ENCODE peak calls at places on chromosomes 11 and 22, in four cellular contexts. One of them, this sample, is unnamed.

GRCh38 chr22:20435436-20436308 is 2.0 kb downstream of the SCARF2 start:
- DNase-seq in upper lobe of left lung: no peak
- DNase-seq in body of pancreas: no peak
- DNase-seq in neural progenitor cell: no peak
- DNase-seq in this sample: no peak

GRCh38 chr22:50672471-50673230 is at the start of gene SHANK3:
- DNase-seq in upper lobe of left lung: peak; percentile 55
- DNase-seq in body of pancreas: peak; percentile 33
- DNase-seq in neural progenitor cell: no peak
- DNase-seq in this sample: no peak

GRCh38 chr11:92477686-92478085 is 253.1 kb downstream of the FAT3 start:
- DNase-seq in upper lobe of left lung: no peak
- DNase-seq in body of pancreas: peak; percentile 21
- DNase-seq in neural progenitor cell: no peak
- DNase-seq in this sample: no peak

GRCh38 chr22:39207141-39208012 is 37.4 kb downstream of the PDGFB start:
- DNase-seq in upper lobe of left lung: no peak
- DNase-seq in body of pancreas: peak; percentile 92
- DNase-seq in neural progenitor cell: no peak
- DNase-seq in this sample: no peak

GRCh38 chr11:77379253-77379652 is 77.8 kb upstream of the GDPD4 start:
- DNase-seq in upper lobe of left lung: no peak
- DNase-seq in body of pancreas: no peak
- DNase-seq in neural progenitor cell: no peak
- DNase-seq in this sample: no peak

GRCh38 chr11:124769804-124770774 is 8.0 kb upstream of the ESAM start:
- DNase-seq in upper lobe of left lung: no peak
- DNase-seq in body of pancreas: no peak
- DNase-seq in neural progenitor cell: no peak
- DNase-seq in this sample: no peak

GRCh38 chr11:114284021-114284420 is 12.2 kb upstream of the NNMT start:
- DNase-seq in upper lobe of left lung: no peak
- DNase-seq in body of pancreas: peak; percentile 42
- DNase-seq in neural progenitor cell: no peak
- DNase-seq in this sample: no peak

GRCh38 chr11:31968774-31969433 is 122.0 kb upstream of the RCN1 start:
- DNase-seq in upper lobe of left lung: no peak
- DNase-seq in body of pancreas: no peak
- DNase-seq in neural progenitor cell: no peak
- DNase-seq in this sample: peak; percentile 65

GRCh38 chr11:3920148-3920852 is 64.8 kb downstream of the STIM1 start:
- DNase-seq in upper lobe of left lung: peak; percentile 75
- DNase-seq in body of pancreas: no peak
- DNase-seq in neural progenitor cell: no peak
- DNase-seq in this sample: no peak

GRCh38 chr11:113729456-113729855 is 23.3 kb upstream of the TMPRSS5 start:
- DNase-seq in upper lobe of left lung: no peak
- DNase-seq in body of pancreas: no peak
- DNase-seq in neural progenitor cell: no peak
- DNase-seq in this sample: no peak

DNA sequence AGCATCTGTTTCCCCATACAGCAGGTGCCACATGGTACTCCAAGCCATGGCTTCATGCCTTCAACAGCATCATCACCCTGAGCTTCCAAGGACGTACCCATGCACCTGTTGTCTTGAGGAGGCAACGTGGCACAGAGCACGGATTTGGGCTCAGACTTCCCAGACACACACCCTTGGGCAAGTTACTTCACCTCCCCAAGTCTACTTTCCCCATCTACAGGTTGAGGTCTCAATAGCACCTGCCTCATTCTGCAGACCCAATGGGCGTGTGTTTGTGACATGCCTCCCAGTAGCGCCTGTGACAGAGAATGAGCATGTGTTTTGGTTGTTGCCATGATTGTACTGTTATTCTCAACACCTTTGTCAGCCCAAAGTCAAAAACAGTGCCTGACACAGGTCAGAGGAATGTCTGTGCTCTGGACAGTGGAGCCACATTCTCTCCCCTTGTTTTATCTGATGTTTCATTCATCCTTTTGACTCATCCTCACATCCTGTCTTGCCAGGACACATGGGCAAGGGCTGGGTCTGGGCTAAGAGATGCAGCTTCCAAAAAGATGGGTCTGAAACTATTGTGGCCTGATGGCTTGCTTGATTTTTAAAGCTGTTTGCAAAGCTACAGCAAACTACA is 53.4 kb upstream of the CCND1 start:
- DNase-seq in upper lobe of left lung: no peak
- DNase-seq in body of pancreas: no peak
- DNase-seq in neural progenitor cell: no peak
- DNase-seq in this sample: no peak
- TF ChIP-seq CTCF in upper lobe of left lung: no peak
- TF ChIP-seq CTCF in body of pancreas: no peak
- TF ChIP-seq CTCF in neural progenitor cell: no peak
- TF ChIP-seq CTCF in this sample: no peak

DNA sequence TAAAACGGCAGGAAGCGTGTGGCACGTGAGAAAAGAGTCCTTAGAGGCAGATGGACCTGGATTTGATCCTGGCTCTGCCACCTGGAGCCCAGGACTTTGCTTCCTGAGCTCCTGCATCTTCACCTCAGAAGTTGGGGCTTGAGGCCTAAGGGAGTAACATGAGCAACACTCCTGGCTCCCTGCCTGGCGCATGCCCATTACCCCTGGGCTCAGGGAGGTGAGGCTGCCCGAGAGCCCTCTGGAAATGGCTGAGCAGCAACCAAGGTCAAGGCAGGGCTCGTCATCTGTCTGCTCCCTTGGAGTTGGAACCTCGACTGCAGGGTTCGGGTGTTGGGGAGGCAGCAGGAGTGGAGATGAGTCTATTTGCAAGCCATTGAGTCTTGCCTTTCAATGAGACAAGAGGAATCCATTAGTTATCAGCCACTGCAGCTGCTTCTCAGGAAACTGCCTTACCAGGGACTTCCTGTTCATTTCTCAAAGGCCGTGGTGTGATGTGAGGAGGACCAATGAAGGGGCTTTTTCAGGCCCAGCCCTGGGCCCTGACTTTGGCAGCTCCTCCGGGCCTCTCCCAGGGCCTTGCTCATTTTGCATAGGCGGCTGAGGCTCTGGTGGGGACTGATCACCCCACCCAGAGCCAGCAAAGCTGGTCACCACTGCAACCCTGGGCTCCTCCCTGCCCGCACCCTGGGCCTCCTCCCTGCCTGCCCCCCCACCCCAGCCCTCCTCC is 6.3 kb downstream of the FADS2 start:
- DNase-seq in upper lobe of left lung: peak; percentile 56
- DNase-seq in body of pancreas: no peak
- DNase-seq in neural progenitor cell: no peak
- DNase-seq in this sample: no peak
- H3K4me1 ChIP-seq in upper lobe of left lung: peaks cover 40% of the 10 kb centered on the region
- H3K4me1 ChIP-seq in body of pancreas: peaks cover 1% of the 10 kb centered on the region
- H3K4me1 ChIP-seq in neural progenitor cell: peaks cover 35% of the 10 kb centered on the region
- H3K4me1 ChIP-seq in this sample: peaks cover 3% of the 10 kb centered on the region

GRCh38 chr11:65417702-65418430 is 4.7 kb upstream of the NEAT1 start:
- DNase-seq in upper lobe of left lung: peak; percentile 81
- DNase-seq in body of pancreas: peak; percentile 59
- DNase-seq in neural progenitor cell: no peak
- DNase-seq in this sample: no peak

GRCh38 chr11:65417221-65417701 is 5.3 kb upstream of the NEAT1 start:
- DNase-seq in upper lobe of left lung: peak; percentile 71
- DNase-seq in body of pancreas: peak; percentile 61
- DNase-seq in neural progenitor cell: no peak
- DNase-seq in this sample: no peak

GRCh38 chr11:65415499-65416340 is 6.9 kb upstream of the NEAT1 start:
- DNase-seq in upper lobe of left lung: no peak
- DNase-seq in body of pancreas: peak; percentile 13
- DNase-seq in neural progenitor cell: peak; percentile 21
- DNase-seq in this sample: no peak

GRCh38 chr11:65414776-65415498 is 7.7 kb upstream of the NEAT1 start:
- DNase-seq in upper lobe of left lung: no peak
- DNase-seq in body of pancreas: peak; percentile 12
- DNase-seq in neural progenitor cell: no peak
- DNase-seq in this sample: no peak

DNA sequence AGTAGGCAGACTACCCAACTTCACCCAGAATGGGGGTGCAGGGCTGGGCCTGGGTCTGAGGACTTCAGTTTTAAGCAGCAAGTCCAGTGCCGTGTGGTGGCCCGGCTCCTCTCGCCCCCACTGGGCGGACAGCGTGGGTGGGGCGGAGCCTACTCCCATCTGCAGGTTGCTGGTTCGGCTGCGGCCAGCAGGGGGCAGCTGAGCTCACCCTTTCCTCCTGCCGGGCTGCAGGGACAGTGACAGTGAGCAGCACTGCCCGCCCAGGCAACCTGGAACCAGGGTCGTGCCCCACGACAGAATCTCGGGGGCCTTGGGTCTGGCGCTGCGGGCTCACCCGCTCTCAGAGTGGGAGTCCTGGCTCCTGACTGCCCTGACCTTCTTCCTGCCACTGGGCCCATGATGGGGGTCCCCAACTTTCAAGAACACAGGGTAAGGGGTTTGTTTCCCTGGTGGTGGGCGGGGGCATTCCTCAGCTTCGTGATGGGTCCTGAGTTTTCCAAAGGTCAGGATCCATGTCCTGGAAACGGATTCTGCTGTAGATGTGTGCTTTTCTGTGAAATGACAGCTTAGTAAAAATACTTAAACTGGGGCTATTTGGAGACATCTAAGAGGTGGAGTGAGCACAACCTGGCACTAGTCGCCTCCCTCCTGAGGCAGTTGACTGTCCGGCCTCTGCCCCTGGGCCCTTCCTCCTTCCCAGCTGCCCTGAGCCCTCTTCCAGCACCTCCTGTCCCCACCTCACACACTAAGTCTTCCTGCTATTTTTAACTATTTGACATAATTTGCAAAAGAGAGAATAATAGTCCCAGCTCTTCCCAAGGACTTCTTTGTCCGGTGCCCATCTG is 6.0 kb upstream of the NEAT1 start:
- DNase-seq in upper lobe of left lung: peak; percentile 96
- DNase-seq in body of pancreas: peak; percentile 92
- DNase-seq in neural progenitor cell: peak; percentile 91
- DNase-seq in this sample: peak; percentile 84
- TF ChIP-seq CTCF in upper lobe of left lung: peak; percentile 100
- TF ChIP-seq CTCF in body of pancreas: no peak
- TF ChIP-seq CTCF in neural progenitor cell: peak; percentile 98
- TF ChIP-seq CTCF in this sample: peak; percentile 74

DNA sequence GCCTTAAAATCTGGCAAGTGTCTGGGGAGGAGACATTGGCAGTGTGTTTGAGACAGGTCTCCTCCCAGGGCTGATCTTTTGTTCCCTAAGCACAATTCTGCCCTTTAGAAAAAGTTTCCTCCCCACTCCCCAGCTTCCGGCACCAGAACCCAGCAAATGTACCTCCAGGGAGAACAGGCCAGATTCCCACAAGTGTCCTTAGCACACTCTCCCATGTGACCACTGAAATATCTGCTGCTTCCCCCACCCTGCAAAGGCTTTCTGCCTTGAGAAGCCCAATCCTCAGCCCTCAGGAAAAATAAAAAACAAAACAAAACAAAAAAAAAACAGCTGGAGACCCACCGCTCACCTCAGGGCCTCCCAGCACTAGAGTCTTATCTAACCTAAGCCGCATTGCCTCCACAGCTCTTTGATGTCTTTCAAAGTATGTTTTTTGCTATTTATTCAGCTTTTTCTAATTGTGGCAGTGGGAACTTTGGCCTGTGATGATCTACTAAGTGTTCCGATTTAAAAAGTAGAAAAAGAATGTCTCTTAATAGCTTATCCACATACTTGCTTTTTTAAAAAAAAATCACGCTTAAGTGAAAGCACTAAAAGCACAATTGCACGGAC is 29.0 kb upstream of the FBLN1 start:
- DNase-seq in upper lobe of left lung: no peak
- DNase-seq in body of pancreas: no peak
- DNase-seq in neural progenitor cell: peak; percentile 27
- DNase-seq in this sample: no peak
- H3K4me1 ChIP-seq in upper lobe of left lung: no peaks in the 10 kb centered on the region
- H3K4me1 ChIP-seq in body of pancreas: peaks cover 4% of the 10 kb centered on the region
- H3K4me1 ChIP-seq in neural progenitor cell: peaks cover 39% of the 10 kb centered on the region
- H3K4me1 ChIP-seq in this sample: no peaks in the 10 kb centered on the region

DNA sequence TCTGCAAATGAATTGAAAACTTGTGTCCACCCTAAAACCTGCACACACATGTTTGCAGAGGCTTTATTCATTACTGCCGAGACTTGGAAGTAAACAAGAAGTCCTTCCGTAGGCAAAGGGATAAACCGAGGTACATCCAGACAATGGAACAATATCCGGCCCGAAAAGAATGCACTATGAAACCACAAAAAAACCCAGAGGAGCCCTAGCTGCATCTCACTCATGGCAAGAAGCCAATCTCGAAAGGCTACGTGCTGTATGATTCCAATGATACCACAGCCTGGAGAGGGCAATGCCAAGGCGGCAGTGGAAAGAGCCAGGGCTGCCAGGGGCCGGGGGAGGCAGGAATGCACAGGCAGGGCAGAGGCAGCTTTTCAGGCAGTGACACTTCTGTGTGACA is 3.2 kb upstream of the MRPL23 start:
- DNase-seq in upper lobe of left lung: no peak
- DNase-seq in body of pancreas: peak; percentile 8
- DNase-seq in neural progenitor cell: no peak
- DNase-seq in this sample: peak; percentile 1
- TF ChIP-seq CTCF in upper lobe of left lung: no peak
- TF ChIP-seq CTCF in body of pancreas: no peak
- TF ChIP-seq CTCF in neural progenitor cell: no peak
- TF ChIP-seq CTCF in this sample: no peak

This sample was measured in BE2C.